ENCODE peak calls at places on chromosomes 12 and 14, in four cellular contexts. One of them, this sample, is unnamed.

GRCh38 chr12:124024263-124024678 is 51.3 kb downstream of the ZNF664 start:
- DNase-seq in NCI-H2029: no peak
- DNase-seq in astrocyte of the spinal cord: peak
- DNase-seq in HTR-8/SVneo: no peak
- DNase-seq in this sample: no peak

GRCh38 chr12:12319501-12320322 is 30.3 kb downstream of the MANSC1 start:
- DNase-seq in HTR-8/SVneo: no peak
- DNase-seq in NCI-H2029: no peak
- DNase-seq in astrocyte of the spinal cord: peak
- DNase-seq in this sample: no peak

GRCh38 chr12:52203126-52203921 is 11.5 kb upstream of the KRT80 start:
- DNase-seq in NCI-H2029: peak
- DNase-seq in HTR-8/SVneo: peak
- DNase-seq in astrocyte of the spinal cord: peak
- DNase-seq in this sample: no peak

GRCh38 chr14:105166571-105167302 is 1.8 kb downstream of the JAG2 start:
- DNase-seq in NCI-H2029: no peak
- DNase-seq in astrocyte of the spinal cord: no peak
- DNase-seq in HTR-8/SVneo: no peak
- DNase-seq in this sample: no peak

GRCh38 chr14:88481794-88482193 is 73.0 kb downstream of the PTPN21 start:
- DNase-seq in HTR-8/SVneo: no peak
- DNase-seq in NCI-H2029: no peak
- DNase-seq in astrocyte of the spinal cord: no peak
- DNase-seq in this sample: no peak

GRCh38 chr12:67382206-67382871 is 113.2 kb downstream of the CAND1 start:
- DNase-seq in HTR-8/SVneo: no peak
- DNase-seq in NCI-H2029: no peak
- DNase-seq in astrocyte of the spinal cord: peak
- DNase-seq in this sample: no peak

GRCh38 chr14:104144911-104145825 is 6.8 kb downstream of the KIF26A start:
- DNase-seq in astrocyte of the spinal cord: no peak
- DNase-seq in HTR-8/SVneo: no peak
- DNase-seq in NCI-H2029: no peak
- DNase-seq in this sample: no peak

GRCh38 chr14:101823511-101824120 is 62.1 kb downstream of the PPP2R5C start:
- DNase-seq in astrocyte of the spinal cord: no peak
- DNase-seq in HTR-8/SVneo: no peak
- DNase-seq in NCI-H2029: no peak
- DNase-seq in this sample: no peak

GRCh38 chr12:84964048-84964447 is 51.4 kb upstream of the SLC6A15 start:
- DNase-seq in HTR-8/SVneo: no peak
- DNase-seq in astrocyte of the spinal cord: no peak
- DNase-seq in NCI-H2029: no peak
- DNase-seq in this sample: no peak

GRCh38 chr12:119412811-119413794 is 78.6 kb downstream of the CCDC60 start:
- DNase-seq in NCI-H2029: peak
- DNase-seq in HTR-8/SVneo: peak
- DNase-seq in astrocyte of the spinal cord: peak
- DNase-seq in this sample: peak

This sample was measured in left lobe of liver.